ENCODE peak calls at places on chromosome 1, in eight cellular contexts. I, K, X, R, Y, L, D and B are unnamed samples.

GRCh38 chr1:98322966-98323365 is 338.6 kb upstream of the SNX7 start:
- DNase-seq in I (no peak), K (no peak), X (peak), R (no peak), Y (no peak), L (no peak), D (no peak), B (no peak)

GRCh38 chr1:214912127-214912526 is 170.4 kb upstream of the KCNK2 start:
- DNase-seq in I (no peak), K (no peak), X (no peak), R (no peak), Y (no peak), L (no peak), D (peak), B (no peak)

GRCh38 chr1:197618065-197618464 is 157.2 kb downstream of the DENND1B start:
- DNase-seq in I (no peak), K (no peak), X (no peak), R (no peak), Y (no peak), L (no peak), D (no peak), B (no peak)

GRCh38 chr1:103284270-103284669 is 175.9 kb upstream of the COL11A1 start:
- DNase-seq in I (no peak), K (no peak), X (no peak), R (no peak), Y (no peak), L (no peak), D (peak), B (no peak)

GRCh38 chr1:16615253-16616252 is 2.2 kb upstream of the NBPF1 start:
- DNase-seq in I (no peak), K (no peak), X (no peak), R (peak), Y (no peak), L (peak), D (no peak), B (peak)

GRCh38 chr1:13763991-13764390 is 64.0 kb downstream of the PRDM2 start:
- DNase-seq in I (no peak), K (no peak), X (no peak), R (no peak), Y (no peak), L (no peak), D (no peak), B (no peak)

GRCh38 chr1:41700986-41701535 is 216.6 kb upstream of the EDN2 start:
- DNase-seq in I (no peak), K (no peak), X (no peak), R (no peak), Y (no peak), L (no peak), D (no peak), B (no peak)

GRCh38 chr1:206482611-206483010 is 12.3 kb downstream of the IKBKE start:
- DNase-seq in I (no peak), K (peak), X (no peak), R (no peak), Y (no peak), L (no peak), D (no peak), B (no peak)

GRCh38 chr1:31984419-31985347 is 29.0 kb upstream of the KHDRBS1 start:
- DNase-seq in I (no peak), K (no peak), X (peak), R (no peak), Y (peak), L (no peak), D (peak), B (no peak)

GRCh38 chr1:68183895-68184294 is 48.4 kb downstream of the WLS start:
- DNase-seq in I (no peak), K (no peak), X (no peak), R (no peak), Y (no peak), L (no peak), D (no peak), B (no peak)

GRCh38 chr1:173451981-173452380 is 25.2 kb upstream of the PRDX6 start:
- DNase-seq in I (no peak), K (no peak), X (no peak), R (no peak), Y (no peak), L (peak), D (peak), B (no peak)

GRCh38 chr1:47333922-47334764 is 553 bp downstream of the CMPK1 start:
- DNase-seq in I (peak), K (peak), X (peak), R (peak), Y (peak), L (peak), D (peak), B (peak)

GRCh38 chr1:223707270-223708000 is 4.9 kb upstream of the CAPN2 start:
- DNase-seq in I (no peak), K (peak), X (peak), R (peak), Y (no peak), L (peak), D (peak), B (no peak)

GRCh38 chr1:192475970-192476369 is 99.6 kb upstream of the RGS1 start:
- DNase-seq in I (no peak), K (no peak), X (no peak), R (no peak), Y (no peak), L (no peak), D (no peak), B (no peak)

GRCh38 chr1:905071-905749 is 18.5 kb upstream of the SAMD11 start:
- DNase-seq in I (peak), K (no peak), X (no peak), R (peak), Y (no peak), L (peak), D (peak), B (peak)

GRCh38 chr1:115423776-115424175 is 85.7 kb upstream of the NGF start:
- DNase-seq in I (no peak), K (no peak), X (no peak), R (no peak), Y (no peak), L (no peak), D (peak), B (no peak)

GRCh38 chr1:20090641-20091040 is 20.6 kb downstream of the PLA2G5 start:
- DNase-seq in I (no peak), K (no peak), X (no peak), R (no peak), Y (no peak), L (no peak), D (no peak), B (no peak)

GRCh38 chr1:163013826-163014600 is 55.1 kb upstream of the RGS4 start:
- DNase-seq in I (no peak), K (peak), X (no peak), R (no peak), Y (no peak), L (no peak), D (peak), B (no peak)

GRCh38 chr1:228979325-228979699 is 244.0 kb downstream of the RHOU start:
- DNase-seq in I (no peak), K (no peak), X (no peak), R (no peak), Y (no peak), L (peak), D (no peak), B (peak)

GRCh38 chr1:84361796-84362195 is 36.5 kb upstream of the DNASE2B start:
- DNase-seq in I (no peak), K (no peak), X (no peak), R (no peak), Y (no peak), L (no peak), D (no peak), B (no peak)